ENCODE peak calls at places on chromosome 13, in four cellular contexts. S is sigmoid colon, I is HepG2, V is Panc1. T is an unnamed sample.

GRCh38 chr13:113735750-113736149 is 23.3 kb upstream of the TMEM255B start:
- DNase-seq in S (no peak), I (no peak), V (no peak), T (no peak)

GRCh38 chr13:52815330-52815729 is 33.1 kb downstream of the PCDH8 start:
- DNase-seq in S (no peak), I (no peak), V (no peak), T (no peak)

GRCh38 chr13:51995677-51996551 is 15.3 kb downstream of the ATP7B start:
- DNase-seq in S (no peak), I (no peak), V (no peak), T (peak; percentile 74)

GRCh38 chr13:98941536-98941935 is 36.3 kb downstream of the DOCK9 start:
- DNase-seq in S (no peak), I (no peak), V (no peak), T (no peak)

GRCh38 chr13:61036715-61037114 is 378.9 kb downstream of the PCDH20 start:
- DNase-seq in S (no peak), I (no peak), V (no peak), T (no peak)

GRCh38 chr13:74930402-74931165 is 551.4 kb downstream of the TBC1D4 start:
- DNase-seq in S (no peak), I (no peak), V (no peak), T (no peak)

GRCh38 chr13:87709947-87710346 is 38.8 kb downstream of the SLITRK5 start:
- DNase-seq in S (no peak), I (no peak), V (no peak), T (no peak)

GRCh38 chr13:43054803-43055802 is 31.7 kb downstream of the DNAJC15 start:
- DNase-seq in S (no peak), I (peak; percentile 75), V (no peak), T (no peak)

GRCh38 chr13:30421093-30422055 is 919 bp upstream of the UBE2L5 start:
- DNase-seq in S (peak; percentile 97), I (no peak), V (no peak), T (peak; percentile 82)

GRCh38 chr13:51801631-51802099 is 2.3 kb downstream of the DHRS12 start:
- DNase-seq in S (peak; percentile 92), I (no peak), V (no peak), T (peak; percentile 92)

GRCh38 chr13:30889196-30889690 is 16.8 kb upstream of the MEDAG start:
- DNase-seq in S (no peak), I (no peak), V (no peak), T (no peak)

GRCh38 chr13:97339019-97339988 is 94.7 kb upstream of the RAP2A start:
- DNase-seq in S (peak; percentile 91), I (no peak), V (no peak), T (peak; percentile 29)

GRCh38 chr13:28579334-28579733 is 79.6 kb upstream of the POMP start:
- DNase-seq in S (no peak), I (no peak), V (no peak), T (no peak)

GRCh38 chr13:112928958-112929777 is 39.8 kb upstream of the MCF2L start:
- DNase-seq in S (no peak), I (peak; percentile 78), V (no peak), T (no peak)

GRCh38 chr13:100014621-100015020 is 33.0 kb downstream of the ZIC2 start:
- DNase-seq in S (no peak), I (no peak), V (no peak), T (no peak)

GRCh38 chr13:43528992-43529391 is 257.8 kb downstream of the ENOX1 start:
- DNase-seq in S (no peak), I (no peak), V (no peak), T (no peak)

GRCh38 chr13:94006271-94006670 is 473.2 kb downstream of the DCT start:
- DNase-seq in S (no peak), I (peak; percentile 3), V (no peak), T (no peak)

GRCh38 chr13:102970542-102970941 is 95.7 kb downstream of the SLC10A2 start:
- DNase-seq in S (no peak), I (no peak), V (no peak), T (no peak)

GRCh38 chr13:99197257-99197651 is 3.4 kb upstream of the UBAC2 start:
- DNase-seq in S (no peak), I (no peak), V (no peak), T (no peak)

GRCh38 chr13:94710081-94710809 is 2.1 kb downstream of the SOX21 start:
- DNase-seq in S (no peak), I (no peak), V (no peak), T (no peak)

GRCh38 chr13:19781526-19781925 is 1.2 kb downstream of the PSPC1 start:
- DNase-seq in S (peak; percentile 14), I (no peak), V (no peak), T (no peak)

GRCh38 chr13:97567510-97568243 is 133.7 kb downstream of the RAP2A start:
- DNase-seq in S (no peak), I (peak; percentile 54), V (no peak), T (peak; percentile 61)

GRCh38 chr13:113548171-113548641 is 36.3 kb upstream of the TFDP1 start:
- DNase-seq in S (no peak), I (no peak), V (no peak), T (no peak)

GRCh38 chr13:97353927-97354326 is 80.0 kb upstream of the RAP2A start:
- DNase-seq in S (no peak), I (no peak), V (no peak), T (no peak)

GRCh38 chr13:105159794-105160193 is 1375.7 kb downstream of the EFNB2 start:
- DNase-seq in S (no peak), I (no peak), V (no peak), T (no peak)

GRCh38 chr13:44816701-44817684 is 172.3 kb downstream of the NUFIP1 start:
- DNase-seq in S (no peak), I (no peak), V (no peak), T (no peak)

GRCh38 chr13:106275441-106276032 is 259.9 kb downstream of the EFNB2 start:
- DNase-seq in S (no peak), I (no peak), V (no peak), T (no peak)

GRCh38 chr13:101919541-101920306 is 467.2 kb downstream of the ITGBL1 start:
- DNase-seq in S (no peak), I (no peak), V (no peak), T (no peak)

GRCh38 chr13:75480691-75481175 is 1.2 kb downstream of the TBC1D4 start:
- DNase-seq in S (peak; percentile 67), I (peak; percentile 53), V (no peak), T (peak; percentile 80)

GRCh38 chr13:112213467-112214245 is 146.7 kb downstream of the SOX1 start:
- DNase-seq in S (no peak), I (peak; percentile 28), V (no peak), T (peak; percentile 40)

GRCh38 chr13:37870895-37871550 is 1.5 kb upstream of the TRPC4 start:
- DNase-seq in S (no peak), I (no peak), V (no peak), T (no peak)

GRCh38 chr13:100491164-100491847 is 97.3 kb downstream of the GGACT start:
- DNase-seq in S (peak; percentile 82), I (no peak), V (no peak), T (no peak)

GRCh38 chr13:66977156-66977555 is 253.0 kb downstream of the PCDH9 start:
- DNase-seq in S (no peak), I (no peak), V (no peak), T (no peak)

GRCh38 chr13:76489299-76489698 is 396.9 kb downstream of the KCTD12 start:
- DNase-seq in S (no peak), I (no peak), V (no peak), T (no peak)

GRCh38 chr13:41199526-41199925 is 5.2 kb upstream of the KBTBD7 start:
- DNase-seq in S (no peak), I (no peak), V (no peak), T (no peak)

GRCh38 chr13:41199061-41199460 is 4.7 kb upstream of the KBTBD7 start:
- DNase-seq in S (no peak), I (no peak), V (no peak), T (no peak)

GRCh38 chr13:41193919-41194824 is at the start of gene KBTBD7:
- DNase-seq in S (peak; percentile 97), I (peak; percentile 91), V (peak; percentile 63), T (peak; percentile 92)

GRCh38 chr13:41196011-41196410 is 1.6 kb upstream of the KBTBD7 start:
- DNase-seq in S (no peak), I (no peak), V (no peak), T (no peak)

DNA sequence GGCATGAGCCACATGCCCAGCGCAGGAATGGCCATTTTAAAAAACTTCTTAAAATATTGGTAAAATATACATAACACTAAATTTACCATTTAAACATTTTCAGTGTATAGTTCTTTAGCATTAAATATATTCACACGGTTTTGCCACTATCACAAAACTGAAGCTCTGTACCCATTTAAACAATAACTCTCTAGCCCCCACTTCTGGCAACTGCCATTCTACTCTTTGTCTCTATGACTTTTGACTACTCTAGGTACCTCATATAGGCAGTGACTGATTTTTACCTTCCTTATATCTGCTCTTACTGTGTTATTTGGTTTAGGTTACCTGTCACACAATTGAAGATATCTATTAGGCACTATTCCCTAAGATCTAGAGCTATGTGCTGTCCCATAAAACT is 2.3 kb upstream of the KBTBD7 start:
- DNase-seq in S (no peak), I (peak; percentile 16), V (no peak), T (no peak)
- H3K27ac ChIP-seq in S (no peak overlapping the region), I (no peak overlapping the region), V (no peak overlapping the region), T (no peak overlapping the region)

GRCh38 chr13:41013834-41014233 is 5.3 kb downstream of the ELF1 start:
- DNase-seq in S (no peak), I (no peak), V (no peak), T (no peak)

GRCh38 chr13:41018583-41018909 is 570 bp downstream of the ELF1 start:
- DNase-seq in S (no peak), I (no peak), V (no peak), T (no peak)

GRCh38 chr13:41017744-41018582 is 1.2 kb downstream of the ELF1 start:
- DNase-seq in S (no peak), I (peak; percentile 58), V (no peak), T (no peak)

GRCh38 chr13:41017153-41017552 is 2.0 kb downstream of the ELF1 start:
- DNase-seq in S (no peak), I (no peak), V (no peak), T (peak; percentile 41)

DNA sequence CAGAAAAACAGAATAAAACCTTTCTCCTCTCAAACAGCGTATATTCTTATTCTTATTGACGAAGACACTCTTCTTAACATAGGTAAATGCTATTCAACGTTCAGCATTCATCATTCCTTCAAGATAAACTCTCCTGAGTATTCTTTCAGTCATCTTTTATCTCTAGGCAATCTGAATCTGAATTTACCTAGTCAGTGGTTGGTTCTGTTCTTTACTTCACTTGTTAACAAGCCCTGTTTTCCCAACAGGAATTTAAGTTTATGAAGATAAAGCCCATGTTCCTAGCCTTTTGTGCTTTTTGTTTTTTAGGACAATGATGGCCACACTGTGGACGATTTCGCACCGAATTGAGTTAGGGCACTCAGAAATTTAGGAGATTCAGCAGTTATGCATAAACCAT is 3.2 kb downstream of the ELF1 start:
- DNase-seq in S (no peak), I (no peak), V (no peak), T (no peak)
- H3K4me1 ChIP-seq in S (peaks cover 31% of the 10 kb centered on the region), I (peaks cover 82% of the 10 kb centered on the region), V (peaks cover 28% of the 10 kb centered on the region), T (peaks cover 8% of the 10 kb centered on the region)

DNA sequence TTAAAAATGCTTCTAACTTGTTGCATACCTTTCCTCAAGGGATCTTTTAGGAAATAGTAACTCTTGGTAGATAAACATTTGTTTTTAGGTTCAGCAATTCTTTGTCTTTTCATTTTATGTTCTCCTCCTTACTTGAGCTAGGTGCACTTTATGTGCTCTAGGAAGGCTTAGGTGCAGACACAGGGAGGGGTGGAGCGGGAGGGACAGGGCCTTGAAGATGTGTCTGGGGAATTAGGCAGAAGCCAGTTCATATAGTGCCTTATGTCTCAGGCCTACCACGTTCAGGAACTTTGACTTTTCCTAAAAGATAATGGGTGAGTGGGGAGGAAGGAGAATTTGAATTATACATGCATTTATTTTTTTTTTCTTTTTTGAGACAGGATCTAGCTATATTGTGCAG is 37.7 kb downstream of the IRS2 start:
- DNase-seq in S (no peak), I (no peak), V (no peak), T (no peak)
- TF ChIP-seq POLR2AphosphoS5 in S (no peak), I (no peak), V (no peak), T (no peak)

GRCh38 chr13:32880636-32881035 is 135.6 kb upstream of the KL start:
- DNase-seq in S (no peak), I (no peak), V (no peak), T (no peak)
- H3K27ac ChIP-seq in S (no peak overlapping the region), I (no peak overlapping the region), V (no peak overlapping the region), T (no peak overlapping the region)